ENCODE peak calls at places on chromosomes 11 and 22, in nine cellular contexts. One of them, this sample, is unnamed.

GRCh38 chr11:9160166-9160565 is 68.8 kb upstream of the SCUBE2 start:
- DNase-seq in lower lobe of right lung: no peak
- DNase-seq in AG04450: no peak
- DNase-seq in tibial artery: no peak
- DNase-seq in CD8-positive, alpha-beta T cell: no peak
- DNase-seq in PC-3: no peak
- DNase-seq in CD8-positive, alpha-beta memory T cell: no peak
- DNase-seq in heart right ventricle: no peak
- DNase-seq in left ventricle myocardium inferior: no peak
- DNase-seq in this sample: no peak

GRCh38 chr11:134027671-134028070 is 41.2 kb upstream of the JAM3 start:
- DNase-seq in lower lobe of right lung: no peak
- DNase-seq in AG04450: no peak
- DNase-seq in tibial artery: no peak
- DNase-seq in CD8-positive, alpha-beta T cell: peak; percentile 76
- DNase-seq in PC-3: no peak
- DNase-seq in CD8-positive, alpha-beta memory T cell: peak; percentile 13
- DNase-seq in heart right ventricle: no peak
- DNase-seq in left ventricle myocardium inferior: no peak
- DNase-seq in this sample: no peak

GRCh38 chr22:39933741-39934140 is 26.5 kb upstream of the TMA7B start:
- DNase-seq in lower lobe of right lung: no peak
- DNase-seq in AG04450: no peak
- DNase-seq in tibial artery: no peak
- DNase-seq in CD8-positive, alpha-beta T cell: no peak
- DNase-seq in PC-3: no peak
- DNase-seq in CD8-positive, alpha-beta memory T cell: no peak
- DNase-seq in heart right ventricle: no peak
- DNase-seq in left ventricle myocardium inferior: no peak
- DNase-seq in this sample: no peak

GRCh38 chr11:132332521-132332920 is 962.1 kb downstream of the NTM start:
- DNase-seq in lower lobe of right lung: no peak
- DNase-seq in AG04450: no peak
- DNase-seq in tibial artery: no peak
- DNase-seq in CD8-positive, alpha-beta T cell: no peak
- DNase-seq in PC-3: no peak
- DNase-seq in CD8-positive, alpha-beta memory T cell: no peak
- DNase-seq in heart right ventricle: no peak
- DNase-seq in left ventricle myocardium inferior: no peak
- DNase-seq in this sample: no peak

GRCh38 chr11:35794850-35795249 is 132.3 kb downstream of the TRIM44 start:
- DNase-seq in lower lobe of right lung: no peak
- DNase-seq in AG04450: peak; percentile 47
- DNase-seq in tibial artery: no peak
- DNase-seq in CD8-positive, alpha-beta T cell: no peak
- DNase-seq in PC-3: peak; percentile 77
- DNase-seq in CD8-positive, alpha-beta memory T cell: no peak
- DNase-seq in heart right ventricle: no peak
- DNase-seq in left ventricle myocardium inferior: no peak
- DNase-seq in this sample: peak; percentile 40

GRCh38 chr11:112525270-112525669 is 264.6 kb upstream of the PLET1 start:
- DNase-seq in lower lobe of right lung: peak; percentile 48
- DNase-seq in AG04450: no peak
- DNase-seq in tibial artery: peak; percentile 70
- DNase-seq in CD8-positive, alpha-beta T cell: no peak
- DNase-seq in PC-3: no peak
- DNase-seq in CD8-positive, alpha-beta memory T cell: no peak
- DNase-seq in heart right ventricle: peak; percentile 7
- DNase-seq in left ventricle myocardium inferior: no peak
- DNase-seq in this sample: peak; percentile 63

GRCh38 chr11:57901756-57902155 is 121.9 kb upstream of the OR9Q1 start:
- DNase-seq in lower lobe of right lung: no peak
- DNase-seq in AG04450: no peak
- DNase-seq in tibial artery: no peak
- DNase-seq in CD8-positive, alpha-beta T cell: no peak
- DNase-seq in PC-3: peak; percentile 47
- DNase-seq in CD8-positive, alpha-beta memory T cell: no peak
- DNase-seq in heart right ventricle: no peak
- DNase-seq in left ventricle myocardium inferior: no peak
- DNase-seq in this sample: no peak

GRCh38 chr22:32518351-32518750 is 43.7 kb downstream of the FBXO7 start:
- DNase-seq in lower lobe of right lung: no peak
- DNase-seq in AG04450: no peak
- DNase-seq in tibial artery: no peak
- DNase-seq in CD8-positive, alpha-beta T cell: no peak
- DNase-seq in PC-3: no peak
- DNase-seq in CD8-positive, alpha-beta memory T cell: no peak
- DNase-seq in heart right ventricle: no peak
- DNase-seq in left ventricle myocardium inferior: no peak
- DNase-seq in this sample: no peak

GRCh38 chr11:10051868-10052586 is 242.0 kb downstream of the SBF2 start:
- DNase-seq in lower lobe of right lung: no peak
- DNase-seq in AG04450: no peak
- DNase-seq in tibial artery: no peak
- DNase-seq in CD8-positive, alpha-beta T cell: no peak
- DNase-seq in PC-3: no peak
- DNase-seq in CD8-positive, alpha-beta memory T cell: no peak
- DNase-seq in heart right ventricle: no peak
- DNase-seq in left ventricle myocardium inferior: no peak
- DNase-seq in this sample: no peak

GRCh38 chr11:105005451-105005845 is 17.5 kb downstream of the CASP5 start:
- DNase-seq in lower lobe of right lung: no peak
- DNase-seq in AG04450: no peak
- DNase-seq in tibial artery: no peak
- DNase-seq in CD8-positive, alpha-beta T cell: no peak
- DNase-seq in PC-3: no peak
- DNase-seq in CD8-positive, alpha-beta memory T cell: no peak
- DNase-seq in heart right ventricle: no peak
- DNase-seq in left ventricle myocardium inferior: no peak
- DNase-seq in this sample: no peak

GRCh38 chr11:71340076-71340606 is 87.8 kb upstream of the SHANK2 start:
- DNase-seq in lower lobe of right lung: no peak
- DNase-seq in AG04450: no peak
- DNase-seq in tibial artery: peak; percentile 37
- DNase-seq in CD8-positive, alpha-beta T cell: no peak
- DNase-seq in PC-3: no peak
- DNase-seq in CD8-positive, alpha-beta memory T cell: no peak
- DNase-seq in heart right ventricle: no peak
- DNase-seq in left ventricle myocardium inferior: no peak
- DNase-seq in this sample: no peak

GRCh38 chr22:26585104-26585790 is 4.7 kb downstream of the TPST2 start:
- DNase-seq in lower lobe of right lung: peak; percentile 66
- DNase-seq in AG04450: no peak
- DNase-seq in tibial artery: peak; percentile 78
- DNase-seq in CD8-positive, alpha-beta T cell: no peak
- DNase-seq in PC-3: peak; percentile 81
- DNase-seq in CD8-positive, alpha-beta memory T cell: no peak
- DNase-seq in heart right ventricle: peak; percentile 66
- DNase-seq in left ventricle myocardium inferior: peak; percentile 78
- DNase-seq in this sample: peak; percentile 96

GRCh38 chr11:38582151-38582550 is 1984.1 kb upstream of the RAG2 start:
- DNase-seq in lower lobe of right lung: no peak
- DNase-seq in AG04450: no peak
- DNase-seq in tibial artery: no peak
- DNase-seq in CD8-positive, alpha-beta T cell: no peak
- DNase-seq in PC-3: peak; percentile 37
- DNase-seq in CD8-positive, alpha-beta memory T cell: no peak
- DNase-seq in heart right ventricle: no peak
- DNase-seq in left ventricle myocardium inferior: no peak
- DNase-seq in this sample: no peak

GRCh38 chr11:46601129-46601528 is 7.3 kb upstream of the AMBRA1 start:
- DNase-seq in lower lobe of right lung: no peak
- DNase-seq in AG04450: no peak
- DNase-seq in tibial artery: no peak
- DNase-seq in CD8-positive, alpha-beta T cell: no peak
- DNase-seq in PC-3: no peak
- DNase-seq in CD8-positive, alpha-beta memory T cell: no peak
- DNase-seq in heart right ventricle: no peak
- DNase-seq in left ventricle myocardium inferior: no peak
- DNase-seq in this sample: no peak

GRCh38 chr22:18065256-18065655 is 12.5 kb upstream of the PEX26 start:
- DNase-seq in lower lobe of right lung: no peak
- DNase-seq in AG04450: no peak
- DNase-seq in tibial artery: no peak
- DNase-seq in CD8-positive, alpha-beta T cell: no peak
- DNase-seq in PC-3: peak; percentile 44
- DNase-seq in CD8-positive, alpha-beta memory T cell: no peak
- DNase-seq in heart right ventricle: no peak
- DNase-seq in left ventricle myocardium inferior: no peak
- DNase-seq in this sample: no peak

GRCh38 chr11:110373061-110373702 is 56.6 kb upstream of the FDX1 start:
- DNase-seq in lower lobe of right lung: no peak
- DNase-seq in AG04450: no peak
- DNase-seq in tibial artery: no peak
- DNase-seq in CD8-positive, alpha-beta T cell: no peak
- DNase-seq in PC-3: peak; percentile 64
- DNase-seq in CD8-positive, alpha-beta memory T cell: no peak
- DNase-seq in heart right ventricle: no peak
- DNase-seq in left ventricle myocardium inferior: no peak
- DNase-seq in this sample: no peak

GRCh38 chr11:65136515-65137096 is 2.3 kb upstream of the SYVN1 start:
- DNase-seq in lower lobe of right lung: no peak
- DNase-seq in AG04450: no peak
- DNase-seq in tibial artery: peak; percentile 29
- DNase-seq in CD8-positive, alpha-beta T cell: no peak
- DNase-seq in PC-3: no peak
- DNase-seq in CD8-positive, alpha-beta memory T cell: no peak
- DNase-seq in heart right ventricle: no peak
- DNase-seq in left ventricle myocardium inferior: no peak
- DNase-seq in this sample: no peak

GRCh38 chr22:25961699-25962098 is 207.6 kb upstream of the SEZ6L start:
- DNase-seq in lower lobe of right lung: no peak
- DNase-seq in AG04450: no peak
- DNase-seq in tibial artery: no peak
- DNase-seq in CD8-positive, alpha-beta T cell: no peak
- DNase-seq in PC-3: no peak
- DNase-seq in CD8-positive, alpha-beta memory T cell: no peak
- DNase-seq in heart right ventricle: no peak
- DNase-seq in left ventricle myocardium inferior: no peak
- DNase-seq in this sample: no peak

GRCh38 chr22:21030032-21030431 is 2.3 kb downstream of the SLC7A4 start:
- DNase-seq in lower lobe of right lung: no peak
- DNase-seq in AG04450: no peak
- DNase-seq in tibial artery: no peak
- DNase-seq in CD8-positive, alpha-beta T cell: no peak
- DNase-seq in PC-3: no peak
- DNase-seq in CD8-positive, alpha-beta memory T cell: no peak
- DNase-seq in heart right ventricle: no peak
- DNase-seq in left ventricle myocardium inferior: no peak
- DNase-seq in this sample: no peak

DNA sequence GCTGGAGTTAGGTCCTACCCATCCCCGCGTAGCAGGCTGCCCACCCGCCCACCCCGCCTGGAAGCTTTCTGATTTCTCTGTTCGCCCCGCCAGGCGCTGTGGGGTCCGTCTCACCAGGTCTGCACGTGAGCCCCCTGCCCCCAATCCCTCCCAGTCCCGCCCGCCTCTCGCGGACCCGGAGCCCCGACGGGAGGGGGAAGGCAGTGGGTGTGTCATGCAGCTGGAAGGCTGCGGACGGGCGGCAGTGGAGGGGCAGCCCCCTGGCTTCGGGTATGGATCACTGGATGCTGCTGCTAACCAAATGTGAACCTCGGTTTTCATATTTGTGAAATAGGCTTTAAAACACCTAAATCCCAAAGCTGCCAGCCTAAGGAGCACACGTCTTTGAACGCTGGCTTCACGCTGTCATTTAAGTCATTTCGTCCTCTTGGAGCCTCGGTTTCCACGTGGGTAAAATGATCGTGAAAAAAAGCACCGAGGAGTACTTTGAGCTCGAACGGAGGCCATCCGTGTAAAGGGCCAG is 568 bp upstream of the BIK start:
- DNase-seq in lower lobe of right lung: no peak
- DNase-seq in AG04450: no peak
- DNase-seq in tibial artery: no peak
- DNase-seq in CD8-positive, alpha-beta T cell: no peak
- DNase-seq in PC-3: no peak
- DNase-seq in CD8-positive, alpha-beta memory T cell: no peak
- DNase-seq in heart right ventricle: no peak
- DNase-seq in left ventricle myocardium inferior: no peak
- DNase-seq in this sample: no peak
- H3K4me3 ChIP-seq in lower lobe of right lung: peak overlapping the region; percentile 75
- H3K4me3 ChIP-seq in AG04450: peak overlapping the region; percentile 52
- H3K4me3 ChIP-seq in tibial artery: peak overlapping the region; percentile 45
- H3K4me3 ChIP-seq in CD8-positive, alpha-beta T cell: peak overlapping the region; percentile 82
- H3K4me3 ChIP-seq in PC-3: peak overlapping the region; percentile 78
- H3K4me3 ChIP-seq in CD8-positive, alpha-beta memory T cell: peak overlapping the region; percentile 62
- H3K4me3 ChIP-seq in heart right ventricle: peak overlapping the region; percentile 70
- H3K4me3 ChIP-seq in left ventricle myocardium inferior: peak overlapping the region; percentile 69
- H3K4me3 ChIP-seq in this sample: peak overlapping the region; percentile 35

GRCh38 chr11:116579857-116580727 is 192.7 kb downstream of the BUD13 start:
- DNase-seq in lower lobe of right lung: no peak
- DNase-seq in AG04450: no peak
- DNase-seq in tibial artery: no peak
- DNase-seq in CD8-positive, alpha-beta T cell: no peak
- DNase-seq in PC-3: no peak
- DNase-seq in CD8-positive, alpha-beta memory T cell: no peak
- DNase-seq in heart right ventricle: no peak
- DNase-seq in left ventricle myocardium inferior: no peak
- DNase-seq in this sample: no peak
- H3K27me3 ChIP-seq in lower lobe of right lung: peaks cover 47% of the 10 kb centered on the region
- H3K27me3 ChIP-seq in AG04450: peaks cover 46% of the 10 kb centered on the region
- H3K27me3 ChIP-seq in tibial artery: no peaks in the 10 kb centered on the region
- H3K27me3 ChIP-seq in CD8-positive, alpha-beta T cell: no peaks in the 10 kb centered on the region
- H3K27me3 ChIP-seq in PC-3: peaks cover 75% of the 10 kb centered on the region
- H3K27me3 ChIP-seq in CD8-positive, alpha-beta memory T cell: peaks cover 9% of the 10 kb centered on the region
- H3K27me3 ChIP-seq in heart right ventricle: peaks cover 73% of the 10 kb centered on the region
- H3K27me3 ChIP-seq in left ventricle myocardium inferior: peaks cover 71% of the 10 kb centered on the region
- H3K27me3 ChIP-seq in this sample: peaks cover 3% of the 10 kb centered on the region

DNA sequence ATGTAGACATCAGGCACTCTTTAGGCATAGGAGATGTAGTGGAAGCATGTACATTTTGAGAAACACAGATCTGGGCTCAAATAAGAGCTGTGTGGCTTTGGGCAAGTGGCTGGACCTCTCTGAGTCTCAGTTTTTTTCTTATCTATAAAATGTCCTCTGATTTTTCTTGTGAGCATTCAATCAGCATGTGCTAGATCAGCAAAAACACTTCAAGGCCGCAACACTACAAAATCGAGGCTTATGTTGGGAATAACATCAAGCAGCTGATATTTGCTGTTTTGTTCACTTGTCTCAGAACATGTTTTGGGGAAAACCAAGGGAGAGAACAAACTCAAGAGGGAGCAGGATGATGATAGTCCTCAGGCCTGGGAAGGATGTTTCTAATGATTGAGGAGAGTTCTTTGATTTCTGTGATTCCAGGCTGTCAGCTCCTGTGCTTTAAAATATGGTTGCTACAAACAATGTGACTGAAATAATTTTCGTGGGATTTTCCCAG is at the start of gene OR4X1:
- DNase-seq in lower lobe of right lung: no peak
- DNase-seq in AG04450: no peak
- DNase-seq in tibial artery: no peak
- DNase-seq in CD8-positive, alpha-beta T cell: no peak
- DNase-seq in PC-3: no peak
- DNase-seq in CD8-positive, alpha-beta memory T cell: no peak
- DNase-seq in heart right ventricle: no peak
- DNase-seq in left ventricle myocardium inferior: no peak
- DNase-seq in this sample: no peak
- H3K9me3 ChIP-seq in lower lobe of right lung: no peaks in the 10 kb centered on the region
- H3K9me3 ChIP-seq in AG04450: no peaks in the 10 kb centered on the region
- H3K9me3 ChIP-seq in tibial artery: no peaks in the 10 kb centered on the region
- H3K9me3 ChIP-seq in CD8-positive, alpha-beta T cell: no peaks in the 10 kb centered on the region
- H3K9me3 ChIP-seq in PC-3: no peaks in the 10 kb centered on the region
- H3K9me3 ChIP-seq in CD8-positive, alpha-beta memory T cell: no peaks in the 10 kb centered on the region
- H3K9me3 ChIP-seq in heart right ventricle: peaks cover 3% of the 10 kb centered on the region
- H3K9me3 ChIP-seq in left ventricle myocardium inferior: peaks cover 11% of the 10 kb centered on the region
- H3K9me3 ChIP-seq in this sample: no peaks in the 10 kb centered on the region

GRCh38 chr11:123157995-123158394 is 37.1 kb downstream of the CLMP start:
- DNase-seq in lower lobe of right lung: no peak
- DNase-seq in AG04450: no peak
- DNase-seq in tibial artery: no peak
- DNase-seq in CD8-positive, alpha-beta T cell: no peak
- DNase-seq in PC-3: no peak
- DNase-seq in CD8-positive, alpha-beta memory T cell: no peak
- DNase-seq in heart right ventricle: no peak
- DNase-seq in left ventricle myocardium inferior: no peak
- DNase-seq in this sample: no peak
- H3K4me3 ChIP-seq in lower lobe of right lung: no peak overlapping the region
- H3K4me3 ChIP-seq in AG04450: no peak overlapping the region
- H3K4me3 ChIP-seq in tibial artery: no peak overlapping the region
- H3K4me3 ChIP-seq in CD8-positive, alpha-beta T cell: no peak overlapping the region
- H3K4me3 ChIP-seq in PC-3: no peak overlapping the region
- H3K4me3 ChIP-seq in CD8-positive, alpha-beta memory T cell: no peak overlapping the region
- H3K4me3 ChIP-seq in heart right ventricle: no peak overlapping the region
- H3K4me3 ChIP-seq in left ventricle myocardium inferior: no peak overlapping the region
- H3K4me3 ChIP-seq in this sample: no peak overlapping the region